ENCODE peak calls at places on chromosomes 4 and X, in seven cellular contexts. N is AG09309; H is HFF-Myc; O is AG10803; Z is CD8-positive, alpha-beta T cell; Y is uterus; R is cardiac muscle cell. G is an unnamed sample.

GRCh38 chr4:2799971-2800690 is 7.2 kb downstream of the SH3BP2 start:
- DNase-seq in N (no peak), H (no peak), O (no peak), Z (no peak), Y (peak), R (no peak), G (no peak)

GRCh38 chr4:144740316-144740715 is 94.4 kb downstream of the HHIP start:
- DNase-seq in N (no peak), H (peak), O (no peak), Z (no peak), Y (no peak), R (no peak), G (no peak)

GRCh38 chr4:19348746-19349145 is 903.0 kb upstream of the SLIT2 start:
- DNase-seq in N (no peak), H (no peak), O (peak), Z (no peak), Y (no peak), R (no peak), G (no peak)

GRCh38 chr4:150366487-150366999 is 215.4 kb upstream of the MAB21L2 start:
- DNase-seq in N (no peak), H (no peak), O (no peak), Z (no peak), Y (no peak), R (peak), G (peak)

GRCh38 chrX:134177527-134177926 is 59.5 kb upstream of the CCDC160 start:
- DNase-seq in N (no peak), H (no peak), O (no peak), Z (no peak), Y (no peak), R (peak), G (no peak)

GRCh38 chrX:139832728-139833309 is 100.0 kb downstream of the ATP11C start:
- DNase-seq in N (no peak), H (no peak), O (no peak), Z (no peak), Y (no peak), R (no peak), G (no peak)

GRCh38 chr4:10173754-10174749 is 57.5 kb upstream of the WDR1 start:
- DNase-seq in N (no peak), H (no peak), O (no peak), Z (no peak), Y (peak), R (peak), G (no peak)

GRCh38 chr4:5051210-5051691 is at the start of gene STK32B:
- DNase-seq in N (peak), H (no peak), O (peak), Z (no peak), Y (peak), R (peak), G (peak)

GRCh38 chr4:169051936-169052335 is 41.9 kb upstream of the CBR4 start:
- DNase-seq in N (no peak), H (no peak), O (no peak), Z (no peak), Y (no peak), R (no peak), G (no peak)

GRCh38 chr4:72468904-72469502 is 100.0 kb downstream of the ADAMTS3 start:
- DNase-seq in N (no peak), H (no peak), O (peak), Z (no peak), Y (no peak), R (peak), G (no peak)

GRCh38 chr4:145545538-145546224 is 64.0 kb downstream of the SMAD1 start:
- DNase-seq in N (peak), H (peak), O (peak), Z (no peak), Y (peak), R (no peak), G (no peak)

GRCh38 chr4:38856046-38856445 is 571 bp downstream of the TLR6 start:
- DNase-seq in N (no peak), H (no peak), O (no peak), Z (no peak), Y (no peak), R (no peak), G (no peak)

GRCh38 chr4:53777244-53777984 is 186.1 kb upstream of the LNX1 start:
- DNase-seq in N (peak), H (peak), O (peak), Z (no peak), Y (peak), R (no peak), G (no peak)

GRCh38 chr4:78684196-78685079 is 91.7 kb upstream of the BMP2K start:
- DNase-seq in N (no peak), H (no peak), O (peak), Z (no peak), Y (no peak), R (no peak), G (no peak)

GRCh38 chrX:151680805-151681204 is 14.5 kb upstream of the PRRG3 start:
- DNase-seq in N (no peak), H (no peak), O (peak), Z (peak), Y (no peak), R (peak), G (peak)

GRCh38 chrX:140697618-140698017 is 11.9 kb upstream of the LINC00632 start:
- DNase-seq in N (no peak), H (no peak), O (no peak), Z (no peak), Y (no peak), R (no peak), G (no peak)

GRCh38 chr4:17030543-17030942 is 132.1 kb upstream of the LDB2 start:
- DNase-seq in N (peak), H (peak), O (peak), Z (no peak), Y (peak), R (no peak), G (no peak)

GRCh38 chr4:188680667-188681063 is 541.4 kb downstream of the TRIML1 start:
- DNase-seq in N (no peak), H (no peak), O (no peak), Z (no peak), Y (no peak), R (no peak), G (no peak)

GRCh38 chrX:43450355-43450754 is 205.7 kb upstream of the MAOA start:
- DNase-seq in N (no peak), H (no peak), O (no peak), Z (no peak), Y (no peak), R (no peak), G (no peak)

GRCh38 chrX:135591871-135592270 is 71.4 kb downstream of the INTS6L start:
- DNase-seq in N (no peak), H (no peak), O (no peak), Z (no peak), Y (no peak), R (no peak), G (no peak)

GRCh38 chrX:23012162-23012561 is 12.4 kb downstream of the DDX53 start:
- DNase-seq in N (no peak), H (no peak), O (no peak), Z (no peak), Y (no peak), R (peak), G (no peak)

GRCh38 chr4:47877204-47877603 is 37.2 kb downstream of the NFXL1 start:
- DNase-seq in N (no peak), H (no peak), O (no peak), Z (no peak), Y (no peak), R (no peak), G (no peak)

GRCh38 chr4:2286904-2287593 is 25.1 kb upstream of the MXD4 start:
- DNase-seq in N (no peak), H (no peak), O (no peak), Z (no peak), Y (no peak), R (no peak), G (no peak)

GRCh38 chrX:15749642-15750610 is 11.9 kb downstream of the CA5B start:
- DNase-seq in N (no peak), H (no peak), O (peak), Z (peak), Y (peak), R (no peak), G (peak)

GRCh38 chr4:155759372-155760252 is 791 bp downstream of the GUCY1B1 start:
- DNase-seq in N (no peak), H (no peak), O (peak), Z (no peak), Y (peak), R (peak), G (peak)

GRCh38 chr4:74738756-74739155 is 55.6 kb downstream of the BTC start:
- DNase-seq in N (no peak), H (peak), O (no peak), Z (no peak), Y (no peak), R (no peak), G (no peak)

DNA sequence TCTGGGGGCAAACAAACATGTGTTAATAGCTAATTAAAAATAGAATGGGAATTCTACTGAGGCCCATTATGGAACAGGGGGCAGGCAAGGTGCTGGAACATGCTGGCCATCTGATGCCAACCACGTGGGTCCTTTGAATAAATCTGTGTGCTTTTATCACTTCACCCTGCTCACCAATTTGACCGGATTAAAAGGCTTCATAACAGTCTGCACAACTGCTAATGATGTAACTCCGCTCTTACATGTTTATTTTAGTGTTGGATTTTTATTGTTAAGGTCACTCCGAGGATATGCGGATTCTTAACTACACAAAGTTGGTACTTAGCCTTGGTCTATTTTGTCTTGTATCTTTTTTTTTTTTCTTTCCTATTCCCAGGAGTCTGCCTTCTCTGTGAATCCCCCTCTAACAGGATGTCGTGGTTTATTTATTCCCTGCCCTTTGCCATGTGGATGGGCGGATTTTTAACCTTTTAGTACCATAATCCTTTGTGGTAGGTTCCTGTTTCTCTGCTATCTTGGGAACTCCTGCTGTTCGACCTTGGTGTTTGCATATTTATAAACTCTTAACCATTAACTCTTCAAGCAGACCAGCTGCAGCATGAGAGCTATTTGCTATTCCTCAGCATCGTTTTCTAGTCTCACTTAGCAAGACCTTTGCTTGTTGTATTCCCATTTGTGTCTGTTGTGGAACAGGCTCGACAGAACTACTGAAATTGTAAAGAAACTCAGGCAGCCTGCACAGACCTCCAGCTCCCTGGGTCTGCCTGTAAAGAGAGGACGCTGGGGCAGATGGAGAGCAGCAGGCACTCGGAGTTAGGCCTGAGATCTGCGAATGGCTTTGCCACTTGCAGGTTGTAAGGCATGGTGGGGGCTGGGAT is 38.0 kb downstream of the TRIM2 start:
- DNase-seq in N (no peak), H (no peak), O (no peak), Z (no peak), Y (no peak), R (no peak), G (no peak)
- TF ChIP-seq CTCF in N (no peak), H (no peak), O (no peak), Z (no peak), Y (no peak), R (no peak), G (no peak)

DNA sequence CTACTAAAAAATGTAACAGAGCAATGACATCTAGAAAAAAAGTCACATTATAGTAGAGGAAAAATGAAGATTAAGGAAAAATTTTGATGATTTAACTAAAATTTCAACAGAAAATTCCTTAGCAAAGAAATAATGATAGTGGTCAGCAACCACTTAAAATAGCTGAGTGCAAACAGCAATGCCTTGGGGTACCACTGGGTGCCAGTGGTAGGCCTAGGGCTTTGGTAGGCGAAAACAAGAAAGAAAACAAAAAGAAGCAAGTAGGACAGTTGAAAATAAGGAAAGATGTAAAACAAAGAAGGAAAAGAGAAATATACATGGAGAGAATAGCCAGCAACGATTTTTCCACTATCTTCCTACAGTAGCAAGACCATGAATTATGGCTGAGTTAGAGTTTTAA is 313.5 kb upstream of the IRS4 start:
- DNase-seq in N (no peak), H (no peak), O (no peak), Z (no peak), Y (no peak), R (no peak), G (no peak)
- TF ChIP-seq CTCF in N (no peak), H (no peak), O (no peak), Z (no peak), Y (no peak), R (peak), G (no peak)

GRCh38 chrX:104668550-104668949 is 102.6 kb downstream of the IL1RAPL2 start:
- DNase-seq in N (no peak), H (no peak), O (no peak), Z (no peak), Y (no peak), R (peak), G (no peak)
- TF ChIP-seq CTCF in N (no peak), H (no peak), O (no peak), Z (no peak), Y (no peak), R (no peak), G (no peak)

DNA sequence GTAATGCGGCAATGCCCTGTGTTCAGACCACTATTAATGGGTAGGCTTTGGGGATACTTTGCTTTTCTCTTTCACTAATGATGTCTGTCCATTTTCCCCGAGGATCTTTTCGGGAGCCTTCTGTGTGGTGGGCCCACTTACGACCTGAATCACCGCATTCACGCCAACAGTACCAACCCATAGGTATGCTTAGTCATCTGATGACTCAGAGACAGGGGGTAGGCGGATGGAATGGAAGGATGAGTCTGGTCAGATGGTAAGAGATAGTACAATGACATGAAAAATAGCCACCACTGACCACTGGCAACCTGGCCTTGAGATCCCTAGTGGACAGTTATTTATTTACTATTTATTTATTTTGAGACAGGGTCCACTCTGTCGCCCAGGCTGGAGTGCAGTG is 76.0 kb upstream of the DHRSX start:
- DNase-seq in N (no peak), H (no peak), O (no peak), Z (no peak), Y (no peak), R (no peak), G (no peak)
- TF ChIP-seq CTCF in N (no peak), H (no peak), O (no peak), Z (no peak), Y (no peak), R (no peak), G (no peak)

GRCh38 chr4:31793907-31794306 is 1073.7 kb downstream of the PCDH7 start:
- DNase-seq in N (no peak), H (no peak), O (no peak), Z (no peak), Y (no peak), R (no peak), G (no peak)
- TF ChIP-seq CTCF in N (peak), H (peak), O (peak), Z (no peak), Y (no peak), R (peak), G (no peak)

DNA sequence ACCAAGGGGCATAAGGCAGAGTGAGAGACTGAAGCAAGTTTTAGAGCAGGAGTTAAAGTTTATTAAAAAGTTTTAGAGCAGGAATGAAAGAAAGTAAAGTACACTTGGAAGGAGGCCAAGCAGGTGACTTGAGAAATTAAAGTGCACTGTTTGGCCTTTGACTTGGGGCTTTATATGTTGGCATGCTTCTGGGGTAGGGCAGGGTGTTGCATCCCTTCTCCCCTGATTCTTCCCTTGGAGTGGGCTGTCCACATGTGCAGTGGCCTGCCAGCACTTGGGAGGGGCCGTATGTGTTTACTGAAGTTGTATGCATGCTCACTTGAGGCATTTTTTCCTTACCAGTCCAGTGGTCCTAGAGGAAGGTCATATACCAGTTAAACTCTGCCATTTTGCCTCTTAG is 35.3 kb upstream of the GPR173 start:
- DNase-seq in N (no peak), H (no peak), O (no peak), Z (no peak), Y (no peak), R (no peak), G (no peak)
- TF ChIP-seq CTCF in N (no peak), H (no peak), O (no peak), Z (no peak), Y (no peak), R (no peak), G (no peak)

GRCh38 chrX:47523713-47524166 is 37.3 kb upstream of the ARAF start:
- DNase-seq in N (no peak), H (no peak), O (no peak), Z (no peak), Y (no peak), R (no peak), G (no peak)
- TF ChIP-seq CTCF in N (no peak), H (no peak), O (no peak), Z (peak), Y (no peak), R (no peak), G (no peak)

DNA sequence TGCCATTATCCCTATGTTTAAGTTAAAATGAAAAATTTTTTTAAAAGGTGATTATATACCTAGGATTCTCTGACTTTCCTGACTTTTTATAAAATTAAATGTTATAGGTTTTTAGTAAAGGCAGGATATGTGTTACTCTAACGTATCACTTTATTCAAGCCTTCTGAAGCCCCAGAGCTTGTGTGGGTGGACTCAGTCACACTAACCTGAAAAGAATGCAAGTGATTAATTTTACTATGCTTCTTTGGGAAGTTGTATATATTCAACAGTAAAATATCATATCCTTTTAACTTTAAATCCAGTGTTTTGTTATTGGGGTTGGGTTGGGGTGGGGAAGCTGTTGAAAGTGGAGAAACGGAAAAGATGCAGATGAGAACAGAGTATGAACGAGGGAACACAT is 22.8 kb downstream of the PDLIM3 start:
- DNase-seq in N (peak), H (no peak), O (peak), Z (no peak), Y (no peak), R (no peak), G (no peak)
- TF ChIP-seq CTCF in N (no peak), H (no peak), O (no peak), Z (no peak), Y (no peak), R (no peak), G (no peak)

G was measured in GM10248.